ENCODE peak calls at places on chromosomes 12 and 14, in nine cellular contexts. M is BJ, F is HL-60, X is GM20000, B is body of pancreas, C is transverse colon, L is nephron progenitor cell, N is GM10248, Z is heart right ventricle. Q is an unnamed sample.

GRCh38 chr12:93991882-93992415 is 156.4 kb upstream of the PLXNC1 start:
- DNase-seq in M (no peak), F (no peak), X (no peak), B (no peak), C (no peak), L (no peak), N (no peak), Z (no peak), Q (no peak)

GRCh38 chr12:52692253-52692652 is 11.1 kb downstream of the KRT77 start:
- DNase-seq in M (no peak), F (no peak), X (no peak), B (no peak), C (no peak), L (peak), N (no peak), Z (no peak), Q (no peak)

GRCh38 chr14:33834101-33834955 is 116.5 kb downstream of the EGLN3 start:
- DNase-seq in M (no peak), F (no peak), X (no peak), B (peak), C (no peak), L (no peak), N (no peak), Z (no peak), Q (no peak)

GRCh38 chr14:104427126-104427851 is 152.3 kb upstream of the C14orf180 start:
- DNase-seq in M (no peak), F (no peak), X (no peak), B (no peak), C (no peak), L (no peak), N (no peak), Z (no peak), Q (peak)

GRCh38 chr14:104445832-104446381 is 133.7 kb upstream of the C14orf180 start:
- DNase-seq in M (no peak), F (no peak), X (no peak), B (peak), C (no peak), L (no peak), N (no peak), Z (no peak), Q (no peak)

GRCh38 chr12:53505086-53505485 is 2.2 kb downstream of the NPFF start:
- DNase-seq in M (no peak), F (no peak), X (no peak), B (no peak), C (no peak), L (no peak), N (no peak), Z (no peak), Q (no peak)

GRCh38 chr14:72450473-72451044 is 443.3 kb downstream of the DPF3 start:
- DNase-seq in M (no peak), F (no peak), X (no peak), B (no peak), C (no peak), L (no peak), N (no peak), Z (no peak), Q (no peak)

GRCh38 chr14:74917646-74918081 is 5.4 kb downstream of the RPS6KL1 start:
- DNase-seq in M (no peak), F (no peak), X (no peak), B (no peak), C (no peak), L (no peak), N (no peak), Z (peak), Q (no peak)

GRCh38 chr12:56629459-56630179 is 507 bp downstream of the BAZ2A start:
- DNase-seq in M (no peak), F (no peak), X (peak), B (peak), C (peak), L (peak), N (peak), Z (peak), Q (peak)

GRCh38 chr14:51327376-51327775 is 87.3 kb downstream of the TMX1 start:
- DNase-seq in M (no peak), F (no peak), X (no peak), B (no peak), C (no peak), L (no peak), N (no peak), Z (no peak), Q (no peak)

DNA sequence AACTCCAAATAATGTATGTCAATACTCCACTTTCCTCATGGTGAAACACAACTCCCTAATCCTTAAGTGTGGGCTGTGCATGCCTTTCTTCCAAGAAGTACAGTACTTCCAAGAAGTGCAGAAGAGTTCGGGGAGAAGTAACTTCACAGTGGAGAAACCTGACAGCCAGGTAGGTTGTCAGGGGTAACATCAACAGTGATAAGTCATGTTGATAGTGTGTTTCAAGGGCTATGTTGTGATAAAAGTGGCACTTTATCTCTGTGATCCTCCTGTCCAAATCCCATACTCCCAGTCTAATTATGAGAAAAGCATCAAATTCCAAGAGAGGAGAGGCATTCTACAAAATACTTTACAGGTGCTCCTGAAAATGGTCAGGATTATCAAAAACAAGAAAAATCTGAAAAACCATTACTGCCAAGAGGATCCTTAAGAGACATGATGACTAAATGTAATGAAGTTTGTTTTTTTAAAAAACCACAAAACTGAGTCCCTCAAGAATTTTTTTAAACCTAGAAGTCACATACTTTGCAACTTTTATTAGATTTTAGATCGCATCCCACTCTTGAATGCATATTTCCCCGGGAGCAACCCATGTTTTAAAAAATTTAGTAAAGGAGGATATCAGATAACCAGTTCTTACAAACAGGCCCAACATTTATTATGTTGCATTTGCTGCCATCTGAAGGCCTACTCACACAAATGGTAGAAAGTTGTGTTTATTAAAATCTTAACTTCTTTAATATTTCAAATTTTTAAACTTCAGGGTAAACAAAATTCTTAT is 44.5 kb upstream of the CCT2 start:
- DNase-seq in M (peak), F (no peak), X (no peak), B (no peak), C (no peak), L (no peak), N (no peak), Z (no peak), Q (no peak)
- TF ChIP-seq CTCF in M (peak), F (no peak), X (no peak), B (no peak), C (no peak), L (no peak), N (no peak), Z (no peak), Q (no peak)

DNA sequence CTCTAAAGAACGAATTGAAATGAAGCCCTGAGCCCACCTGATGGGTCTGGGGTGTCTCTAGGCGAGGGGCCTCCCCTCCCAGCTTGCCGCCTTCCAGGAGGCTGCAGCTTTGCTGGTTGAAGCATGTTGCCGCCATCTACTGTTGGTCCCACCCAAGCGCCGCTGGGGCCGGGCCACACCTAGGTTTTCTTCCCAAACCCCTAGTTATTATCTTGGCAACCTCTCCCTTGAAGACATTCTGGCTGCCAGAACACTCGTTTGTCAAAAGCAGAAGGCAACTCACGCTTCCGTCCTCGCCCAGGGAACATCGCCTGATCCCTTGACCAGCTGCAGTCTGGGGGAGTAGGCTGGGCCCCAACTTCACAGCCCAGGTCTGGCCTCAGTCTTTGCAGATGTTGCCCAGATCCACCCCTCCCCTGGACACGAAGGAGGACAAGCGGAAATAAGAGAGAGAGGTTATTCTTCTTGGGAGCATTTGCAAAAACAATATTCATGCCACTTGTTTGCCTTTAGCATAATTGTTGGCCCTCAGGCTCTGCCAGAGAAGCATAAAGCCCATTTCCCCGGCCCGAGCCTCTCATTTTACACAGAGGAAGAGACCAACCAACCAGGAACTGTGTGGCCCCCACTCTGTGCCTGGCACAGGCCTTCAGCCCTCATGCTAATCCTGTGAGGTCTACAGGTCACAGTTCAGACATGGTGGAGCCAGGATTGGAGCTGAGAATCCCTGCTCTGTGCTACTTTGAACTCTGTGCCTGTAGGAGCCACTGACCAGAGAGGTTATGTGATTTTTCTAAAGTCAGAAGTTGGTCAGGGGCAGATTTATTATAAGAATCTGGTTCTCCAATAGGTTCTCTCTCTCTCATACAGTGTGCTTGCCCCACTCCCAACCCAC is 6.7 kb downstream of the EMP1 start:
- DNase-seq in M (no peak), F (peak), X (peak), B (peak), C (peak), L (no peak), N (peak), Z (peak), Q (peak)
- TF ChIP-seq CTCF in M (peak), F (no peak), X (no peak), B (no peak), C (no peak), L (no peak), N (no peak), Z (peak), Q (peak)

GRCh38 chr12:15982471-15982870 is 71.3 kb downstream of the DERA start:
- DNase-seq in M (no peak), F (no peak), X (no peak), B (no peak), C (no peak), L (no peak), N (no peak), Z (no peak), Q (no peak)
- TF ChIP-seq CTCF in M (peak), F (peak), X (no peak), B (peak), C (no peak), L (no peak), N (peak), Z (peak), Q (no peak)

GRCh38 chr14:90061849-90062794 is at the start of gene KCNK13:
- DNase-seq in M (no peak), F (no peak), X (peak), B (no peak), C (peak), L (peak), N (peak), Z (peak), Q (peak)
- TF ChIP-seq CTCF in M (no peak), F (no peak), X (no peak), B (no peak), C (no peak), L (no peak), N (no peak), Z (no peak), Q (no peak)

GRCh38 chr12:59268295-59268809 is 327.5 kb upstream of the SLC16A7 start:
- DNase-seq in M (no peak), F (no peak), X (no peak), B (no peak), C (no peak), L (no peak), N (no peak), Z (no peak), Q (no peak)
- TF ChIP-seq CTCF in M (no peak), F (no peak), X (no peak), B (no peak), C (no peak), L (no peak), N (no peak), Z (no peak), Q (no peak)